ENCODE peak calls at places on chromosomes 13 and 19, in five cellular contexts. L is IMR-90; J is lower leg skin; V is CD4-positive, alpha-beta T cell; N is NB4. Y is an unnamed sample.

GRCh38 chr19:48194041-48194871 is 23.8 kb downstream of the ZSWIM9 start:
- DNase-seq in L (peak; percentile 7), J (peak; percentile 72), V (no peak), N (peak; percentile 68), Y (peak; percentile 56)

GRCh38 chr13:71866173-71867091 is 572 bp downstream of the DACH1 start:
- DNase-seq in L (no peak), J (peak; percentile 81), V (no peak), N (peak; percentile 69), Y (peak; percentile 27)

GRCh38 chr13:113456116-113456702 is 2.9 kb upstream of the ADPRHL1 start:
- DNase-seq in L (no peak), J (peak; percentile 48), V (no peak), N (no peak), Y (no peak)

GRCh38 chr13:101655435-101655834 is 203.0 kb downstream of the ITGBL1 start:
- DNase-seq in L (no peak), J (no peak), V (no peak), N (peak; percentile 28), Y (no peak)

GRCh38 chr19:40284501-40285352 is at the start of gene AKT2:
- DNase-seq in L (peak; percentile 47), J (no peak), V (peak; percentile 22), N (peak; percentile 79), Y (peak; percentile 76)

GRCh38 chr13:114283581-114283980 is 2.2 kb downstream of the UPF3A start:
- DNase-seq in L (peak; percentile 23), J (no peak), V (no peak), N (peak; percentile 41), Y (no peak)

GRCh38 chr19:5832527-5833216 is 6.8 kb downstream of the FUT6 start:
- DNase-seq in L (no peak), J (no peak), V (no peak), N (no peak), Y (no peak)

GRCh38 chr13:98729526-98730057 is 22.9 kb downstream of the SLC15A1 start:
- DNase-seq in L (no peak), J (no peak), V (no peak), N (no peak), Y (no peak)

GRCh38 chr19:10517760-10518443 is 655 bp upstream of the S1PR5 start:
- DNase-seq in L (peak; percentile 15), J (no peak), V (no peak), N (peak; percentile 70), Y (peak; percentile 45)

GRCh38 chr19:31232871-31233270 is 116.4 kb downstream of the TSHZ3 start:
- DNase-seq in L (peak; percentile 96), J (no peak), V (no peak), N (no peak), Y (no peak)

GRCh38 chr13:105925496-105925895 is 610.0 kb downstream of the EFNB2 start:
- DNase-seq in L (peak; percentile 83), J (no peak), V (no peak), N (no peak), Y (no peak)

GRCh38 chr19:40580619-40581018 is 3.9 kb downstream of the SHKBP1 start:
- DNase-seq in L (no peak), J (no peak), V (no peak), N (no peak), Y (no peak)

GRCh38 chr13:89726690-89727435 is 1620.6 kb upstream of the MIR17HG start:
- DNase-seq in L (peak; percentile 46), J (no peak), V (no peak), N (no peak), Y (no peak)

GRCh38 chr13:111316161-111316730 is 4.2 kb upstream of the TEX29 start:
- DNase-seq in L (no peak), J (no peak), V (no peak), N (no peak), Y (no peak)

GRCh38 chr13:114248011-114248410 is 13.3 kb downstream of the CDC16 start:
- DNase-seq in L (peak; percentile 54), J (no peak), V (no peak), N (no peak), Y (no peak)

GRCh38 chr13:97030705-97031452 is 36.6 kb upstream of the OXGR1 start:
- DNase-seq in L (peak; percentile 61), J (no peak), V (no peak), N (peak; percentile 65), Y (peak; percentile 40)

DNA sequence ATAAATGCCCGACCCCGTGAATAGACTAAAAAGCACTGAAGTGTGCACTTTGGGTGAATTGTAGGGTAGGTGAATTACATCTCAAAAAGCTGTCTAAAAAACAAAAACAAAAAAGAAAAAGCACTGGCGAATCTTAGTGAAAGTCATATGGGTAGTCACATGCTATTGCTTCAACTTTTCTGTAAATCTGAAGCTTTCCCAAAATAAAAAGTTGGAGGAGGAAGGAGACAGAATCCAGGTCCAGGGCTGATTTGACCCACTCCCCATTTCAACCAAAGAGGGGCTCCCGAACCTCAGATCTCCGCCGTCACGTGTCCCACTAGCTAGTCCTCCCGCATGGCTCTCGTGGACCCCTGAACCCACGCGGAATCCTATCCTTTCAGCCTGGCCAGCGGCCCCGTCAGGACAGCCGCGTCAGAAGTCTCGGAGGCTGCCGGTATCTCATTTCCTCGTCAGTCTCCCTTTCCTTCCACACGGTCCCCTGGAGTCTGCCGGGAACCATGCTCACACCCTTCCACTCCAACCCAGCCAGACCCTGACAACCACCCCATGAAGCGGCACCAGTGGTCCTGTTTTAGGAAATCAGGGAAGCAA is 6.1 kb downstream of the PPP1R12C start:
- DNase-seq in L (no peak), J (no peak), V (no peak), N (no peak), Y (no peak)
- TF ChIP-seq CTCF in L (no peak), J (no peak), V (no peak), N (no peak), Y (no peak)

GRCh38 chr19:18590273-18591272 is 2.0 kb downstream of the REX1BD start:
- DNase-seq in L (peak; percentile 57), J (peak; percentile 90), V (no peak), N (no peak), Y (peak; percentile 50)
- TF ChIP-seq CTCF in L (peak; percentile 33), J (no peak), V (no peak), N (no peak), Y (no peak)

GRCh38 chr19:29873801-29874575 is 62.2 kb downstream of the CCNE1 start:
- DNase-seq in L (no peak), J (no peak), V (no peak), N (no peak), Y (no peak)
- TF ChIP-seq CTCF in L (no peak), J (no peak), V (peak; percentile 50), N (no peak), Y (no peak)

GRCh38 chr13:102769679-102770078 is 3.9 kb downstream of the TEX30 start:
- DNase-seq in L (peak; percentile 14), J (no peak), V (no peak), N (peak; percentile 15), Y (no peak)
- TF ChIP-seq CTCF in L (peak; percentile 9), J (no peak), V (peak; percentile 9), N (no peak), Y (no peak)

DNA sequence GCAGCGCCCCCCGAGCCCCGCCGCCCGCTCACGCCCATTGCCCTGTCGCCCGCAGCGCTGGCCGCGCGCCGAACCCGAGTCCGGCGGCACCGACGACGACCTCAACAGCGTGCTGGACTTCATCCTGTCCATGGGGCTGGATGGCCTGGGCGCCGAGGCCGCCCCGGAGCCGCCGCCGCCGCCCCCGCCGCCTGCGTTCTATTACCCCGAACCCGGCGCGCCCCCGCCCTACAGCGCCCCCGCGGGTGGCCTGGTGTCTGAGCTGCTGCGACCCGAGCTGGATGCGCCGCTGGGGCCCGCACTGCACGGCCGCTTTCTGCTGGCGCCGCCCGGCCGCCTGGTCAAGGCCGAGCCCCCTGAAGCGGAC is 518 bp downstream of the KLF2 start:
- DNase-seq in L (no peak), J (peak; percentile 90), V (peak; percentile 52), N (no peak), Y (peak; percentile 54)
- TF ChIP-seq CTCF in L (no peak), J (no peak), V (no peak), N (no peak), Y (no peak)

GRCh38 chr13:33353210-33353609 is 67.7 kb upstream of the STARD13 start:
- DNase-seq in L (no peak), J (peak; percentile 92), V (no peak), N (peak; percentile 81), Y (peak; percentile 59)
- TF ChIP-seq CTCF in L (no peak), J (no peak), V (no peak), N (no peak), Y (no peak)

GRCh38 chr19:17677002-17677401 is 11.2 kb downstream of the UNC13A start:
- DNase-seq in L (no peak), J (no peak), V (no peak), N (no peak), Y (peak; percentile 47)
- TF ChIP-seq CTCF in L (peak; percentile 4), J (no peak), V (no peak), N (peak; percentile 3), Y (no peak)

DNA sequence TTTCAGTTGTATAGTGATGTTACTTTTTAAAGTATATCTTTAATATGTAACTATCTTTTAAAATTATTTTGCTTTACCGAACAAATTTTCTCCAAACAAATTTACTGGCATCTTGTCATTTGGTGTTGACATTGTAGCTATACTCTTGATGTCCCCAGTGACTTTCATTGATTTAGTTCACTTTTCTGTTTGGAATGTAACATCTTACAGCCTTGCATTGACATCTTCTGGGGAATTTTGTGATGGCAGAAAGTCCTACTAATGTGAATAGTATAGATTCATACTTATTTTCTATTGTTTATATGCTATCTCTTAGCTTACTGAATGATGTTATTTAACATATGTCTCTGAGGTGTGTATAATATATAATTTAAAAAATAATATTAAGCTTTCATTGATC is 800.9 kb upstream of the ATXN8OS start:
- DNase-seq in L (no peak), J (no peak), V (no peak), N (no peak), Y (no peak)
- TF ChIP-seq CTCF in L (no peak), J (no peak), V (no peak), N (no peak), Y (no peak)

GRCh38 chr19:3851254-3852176 is 17.3 kb downstream of the ZFR2 start:
- DNase-seq in L (no peak), J (no peak), V (no peak), N (no peak), Y (no peak)

GRCh38 chr19:3855321-3855720 is 13.5 kb downstream of the ZFR2 start:
- DNase-seq in L (no peak), J (no peak), V (no peak), N (no peak), Y (no peak)

GRCh38 chr19:3850320-3850972 is 18.4 kb downstream of the ZFR2 start:
- DNase-seq in L (no peak), J (no peak), V (no peak), N (no peak), Y (no peak)

GRCh38 chr19:3852177-3852511 is 16.7 kb downstream of the ZFR2 start:
- DNase-seq in L (no peak), J (no peak), V (no peak), N (no peak), Y (no peak)

DNA sequence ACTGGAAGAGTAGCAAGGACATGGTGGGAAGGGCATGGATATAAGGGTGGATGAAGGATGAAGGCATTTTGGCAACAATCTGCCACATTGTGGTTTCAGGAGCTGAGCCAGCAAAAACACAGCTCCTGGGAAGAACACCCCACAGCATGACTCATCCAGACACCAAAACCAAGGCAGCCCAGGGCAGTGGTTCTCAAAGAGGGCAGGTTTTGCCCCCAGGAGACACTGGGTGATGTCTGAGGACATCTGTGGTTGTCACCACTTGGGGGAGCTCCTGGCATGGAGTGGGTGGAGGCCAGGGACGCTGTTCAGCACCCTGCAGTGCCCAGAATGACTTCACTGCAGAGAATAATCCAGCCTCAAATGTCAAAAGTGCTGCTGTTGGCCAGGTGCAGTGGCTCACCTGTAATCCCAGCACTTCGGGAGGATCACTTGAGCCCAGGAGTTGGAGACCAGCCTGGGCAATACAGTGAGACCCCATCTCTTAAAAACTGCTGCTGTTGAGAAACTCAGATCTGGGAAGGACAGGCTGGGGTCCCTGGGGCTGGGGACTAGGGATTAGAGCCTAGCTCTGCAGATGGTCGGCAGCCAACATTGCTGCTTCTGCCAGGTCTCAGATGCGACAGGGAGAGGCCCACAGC is 16.1 kb downstream of the ZFR2 start:
- DNase-seq in L (peak; percentile 60), J (no peak), V (peak; percentile 15), N (peak; percentile 76), Y (no peak)
- TF ChIP-seq CTCF in L (peak; percentile 39), J (no peak), V (no peak), N (peak; percentile 50), Y (peak; percentile 9)

Y was measured in GM13976.